ENCODE peak calls at places on chromosome 14, in eight cellular contexts. P is ovary, J is esophagus squamous epithelium, B is adrenal gland, X is stomach, C is breast epithelium, L is transverse colon, E is IMR-90. W is an unnamed sample.
A peak's percentile ranks its signal among the peaks of the same experiment; 100 is the strongest.

GRCh38 chr14:76708028-76708427 is 53.2 kb upstream of the VASH1 start:
- DNase-seq in X (no peak), C (no peak), E (peak; percentile 47), J (no peak), P (no peak), L (no peak), B (no peak), W (peak; percentile 8)

GRCh38 chr14:74579447-74580274 is 32.4 kb downstream of the LTBP2 start:
- DNase-seq in J (no peak), P (no peak), C (no peak), X (no peak), B (no peak), E (peak; percentile 94), L (no peak), W (no peak)

GRCh38 chr14:54603362-54603761 is 36.4 kb downstream of the SAMD4A start:
- DNase-seq in E (peak; percentile 82), B (no peak), C (no peak), X (no peak), J (no peak), P (no peak), L (no peak), W (no peak)

GRCh38 chr14:64855732-64856527 is 23.8 kb downstream of the SPTB start:
- DNase-seq in J (no peak), X (no peak), E (no peak), C (no peak), P (no peak), L (no peak), B (peak; percentile 44), W (no peak)

GRCh38 chr14:68389973-68390372 is 402.9 kb downstream of the ZFP36L1 start:
- DNase-seq in L (no peak), B (no peak), X (no peak), J (no peak), P (no peak), E (no peak), C (no peak), W (no peak)

GRCh38 chr14:72699852-72700257 is 194.0 kb downstream of the DPF3 start:
- DNase-seq in C (no peak), P (peak; percentile 43), X (no peak), E (peak; percentile 83), J (no peak), L (no peak), B (peak; percentile 33), W (no peak)

GRCh38 chr14:100281286-100282082 is 24.8 kb downstream of the SLC25A29 start:
- DNase-seq in B (no peak), J (no peak), E (no peak), C (peak; percentile 45), L (no peak), X (peak; percentile 17), P (no peak), W (no peak)

GRCh38 chr14:73472182-73473114 is 14.1 kb upstream of the NUMB start:
- DNase-seq in J (no peak), E (peak; percentile 82), C (no peak), L (no peak), B (no peak), P (no peak), X (no peak), W (no peak)

GRCh38 chr14:22071001-22071400 is 397.4 kb upstream of the OR4E1 start:
- DNase-seq in J (no peak), C (no peak), E (no peak), L (peak; percentile 40), B (no peak), X (no peak), P (no peak), W (no peak)

GRCh38 chr14:33839193-33840076 is 111.4 kb downstream of the EGLN3 start:
- DNase-seq in B (peak; percentile 61), P (peak; percentile 42), E (peak; percentile 40), L (peak; percentile 39), X (peak; percentile 54), J (no peak), C (no peak), W (peak; percentile 58)

GRCh38 chr14:33986804-33987203 is 35.9 kb upstream of the EGLN3 start:
- DNase-seq in J (no peak), E (peak; percentile 84), L (no peak), P (no peak), B (no peak), X (no peak), C (no peak), W (no peak)

GRCh38 chr14:65377576-65377975 is 35.0 kb upstream of the FUT8 start:
- DNase-seq in J (no peak), B (peak; percentile 27), X (no peak), L (no peak), P (no peak), C (no peak), E (peak; percentile 17), W (no peak)

GRCh38 chr14:30874120-30874998 is at the start of gene COCH:
- DNase-seq in X (peak; percentile 50), E (no peak), B (no peak), J (no peak), L (peak; percentile 54), C (no peak), P (no peak), W (no peak)

GRCh38 chr14:102913341-102914211 is 8.9 kb upstream of the AMN start:
- DNase-seq in X (no peak), L (no peak), P (no peak), B (no peak), E (no peak), J (no peak), C (no peak), W (no peak)

GRCh38 chr14:102911541-102911951 is 10.9 kb upstream of the AMN start:
- DNase-seq in P (no peak), J (no peak), E (no peak), L (no peak), B (no peak), C (no peak), X (no peak), W (no peak)

GRCh38 chr14:102909911-102910310 is 12.6 kb upstream of the AMN start:
- DNase-seq in B (no peak), P (no peak), J (no peak), L (no peak), X (no peak), C (no peak), E (no peak), W (no peak)

GRCh38 chr14:102910442-102910841 is 12.0 kb upstream of the AMN start:
- DNase-seq in P (no peak), L (no peak), E (no peak), X (no peak), B (no peak), C (no peak), J (no peak), W (no peak)

DNA sequence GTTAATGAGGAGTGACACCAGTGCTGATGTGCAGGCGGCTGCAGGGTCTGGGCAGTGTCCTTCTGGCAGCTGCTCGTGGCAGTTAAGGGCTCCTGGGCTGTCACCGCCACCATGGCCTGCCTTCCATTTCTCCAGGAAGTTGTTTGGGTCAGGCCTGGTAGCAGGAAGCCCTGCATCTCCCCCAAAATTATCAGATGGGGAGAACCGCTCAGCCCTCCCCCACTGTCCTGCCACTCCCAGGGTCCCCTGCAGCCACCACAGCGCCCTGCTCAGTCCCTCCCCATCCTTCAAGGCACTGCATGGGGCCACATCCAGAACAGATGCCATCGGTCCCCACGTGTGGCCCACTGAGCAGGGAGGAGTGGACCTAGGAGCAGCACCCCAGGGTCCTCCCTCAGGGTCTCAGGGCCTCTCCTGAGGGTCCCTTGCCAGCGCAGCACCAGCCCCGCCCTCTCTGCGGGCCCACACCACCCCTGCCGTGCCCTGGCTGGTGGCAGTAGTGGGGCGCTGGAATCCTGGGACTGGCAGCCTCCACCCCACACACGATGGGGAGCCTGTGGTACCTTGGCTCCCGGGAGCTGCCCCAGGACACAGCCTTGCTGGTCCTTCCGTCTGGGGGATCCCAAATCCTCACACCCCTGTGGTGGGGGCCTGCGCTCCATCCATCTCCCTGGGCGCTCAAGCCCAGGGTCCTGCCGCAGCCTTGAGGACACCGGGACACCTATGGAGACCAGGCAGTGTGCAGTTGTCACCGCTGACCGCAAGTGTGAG is 10.3 kb upstream of the AMN start:
- DNase-seq in J (no peak), L (no peak), X (no peak), E (no peak), C (no peak), B (no peak), P (no peak), W (no peak)
- TF ChIP-seq POLR2A in J (no peak), L (no peak), X (no peak), E (no peak), C (no peak), B (no peak), P (no peak), W (no peak)

GRCh38 chr14:52000019-52000582 is 10.8 kb downstream of the RTRAF start:
- DNase-seq in C (no peak), P (no peak), X (no peak), B (no peak), J (no peak), L (no peak), E (peak; percentile 46), W (no peak)
- H3K36me3 ChIP-seq in C (peaks cover 5% of the 10 kb centered on the region), P (no peaks in the 10 kb centered on the region), X (peaks cover 15% of the 10 kb centered on the region), B (peaks cover 44% of the 10 kb centered on the region), J (peaks cover 6% of the 10 kb centered on the region), L (no peaks in the 10 kb centered on the region), E (peaks cover 20% of the 10 kb centered on the region), W (peaks cover 35% of the 10 kb centered on the region)

GRCh38 chr14:87992349-87992719 is 648 bp downstream of the GALC start:
- DNase-seq in X (no peak), E (peak; percentile 11), C (no peak), L (no peak), P (no peak), B (peak; percentile 46), J (no peak), W (no peak)

GRCh38 chr14:87993485-87993809 is 465 bp upstream of the GALC start:
- DNase-seq in L (no peak), J (no peak), X (no peak), B (no peak), P (no peak), E (no peak), C (no peak), W (no peak)

GRCh38 chr14:87994974-87995373 is 2.0 kb upstream of the GALC start:
- DNase-seq in C (no peak), E (no peak), L (no peak), X (no peak), P (no peak), B (no peak), J (no peak), W (no peak)

GRCh38 chr14:87990687-87991086 is 2.3 kb downstream of the GALC start:
- DNase-seq in P (peak; percentile 14), E (no peak), B (peak; percentile 44), X (no peak), L (no peak), J (no peak), C (no peak), W (no peak)

GRCh38 chr14:87992720-87993484 is at the start of gene GALC:
- DNase-seq in P (peak; percentile 94), B (peak; percentile 98), C (peak; percentile 92), E (peak; percentile 89), J (peak; percentile 79), X (peak; percentile 96), L (peak; percentile 96), W (peak; percentile 91)
- TF ChIP-seq POLR2A in P (peak; percentile 59), B (peak; percentile 72), C (no peak), E (no peak), J (no peak), X (no peak), L (peak; percentile 45), W (no peak)

GRCh38 chr14:102938191-102938590 is 15.7 kb downstream of the AMN start:
- DNase-seq in B (no peak), P (no peak), J (no peak), C (no peak), L (no peak), E (no peak), X (no peak), W (no peak)
- H3K36me3 ChIP-seq in B (peaks cover 64% of the 10 kb centered on the region), P (no peaks in the 10 kb centered on the region), J (peaks cover 44% of the 10 kb centered on the region), C (no peaks in the 10 kb centered on the region), L (no peaks in the 10 kb centered on the region), E (peaks cover 62% of the 10 kb centered on the region), X (peaks cover 50% of the 10 kb centered on the region), W (peaks cover 70% of the 10 kb centered on the region)